ENCODE peak calls at places on chromosomes 4 and X, in four cellular contexts. One of them, this sample, is unnamed.

GRCh38 chr4:57249083-57249482 is 138.9 kb upstream of the IGFBP7 start:
- DNase-seq in stimulated activated CD4-positive, alpha-beta T cell treated with anti-CD3 and anti-CD28 coated beads, TNF-alpha, amount 100 ng/mL, for 1 hour: no peak
- DNase-seq in NCI-H2029: no peak
- DNase-seq in hepatocyte: no peak
- DNase-seq in this sample: peak; percentile 5

GRCh38 chr4:16714191-16714590 is 184.3 kb downstream of the LDB2 start:
- DNase-seq in stimulated activated CD4-positive, alpha-beta T cell treated with anti-CD3 and anti-CD28 coated beads, TNF-alpha, amount 100 ng/mL, for 1 hour: no peak
- DNase-seq in NCI-H2029: no peak
- DNase-seq in hepatocyte: no peak
- DNase-seq in this sample: no peak

GRCh38 chr4:97978791-97979488 is 164.3 kb downstream of the STPG2 start:
- DNase-seq in stimulated activated CD4-positive, alpha-beta T cell treated with anti-CD3 and anti-CD28 coated beads, TNF-alpha, amount 100 ng/mL, for 1 hour: no peak
- DNase-seq in NCI-H2029: no peak
- DNase-seq in hepatocyte: no peak
- DNase-seq in this sample: no peak

GRCh38 chr4:7646384-7647061 is 211.8 kb upstream of the PSAPL1 start:
- DNase-seq in stimulated activated CD4-positive, alpha-beta T cell treated with anti-CD3 and anti-CD28 coated beads, TNF-alpha, amount 100 ng/mL, for 1 hour: no peak
- DNase-seq in NCI-H2029: no peak
- DNase-seq in hepatocyte: no peak
- DNase-seq in this sample: no peak

GRCh38 chrX:18075603-18076002 is 145.1 kb downstream of the BEND2 start:
- DNase-seq in stimulated activated CD4-positive, alpha-beta T cell treated with anti-CD3 and anti-CD28 coated beads, TNF-alpha, amount 100 ng/mL, for 1 hour: no peak
- DNase-seq in NCI-H2029: peak; percentile 63
- DNase-seq in hepatocyte: no peak
- DNase-seq in this sample: peak; percentile 22

GRCh38 chrX:141759238-141759637 is 60.7 kb upstream of the SPANXD start:
- DNase-seq in stimulated activated CD4-positive, alpha-beta T cell treated with anti-CD3 and anti-CD28 coated beads, TNF-alpha, amount 100 ng/mL, for 1 hour: no peak
- DNase-seq in NCI-H2029: no peak
- DNase-seq in hepatocyte: no peak
- DNase-seq in this sample: no peak

GRCh38 chrX:48883729-48884128 is 13.8 kb downstream of the TIMM17B start:
- DNase-seq in stimulated activated CD4-positive, alpha-beta T cell treated with anti-CD3 and anti-CD28 coated beads, TNF-alpha, amount 100 ng/mL, for 1 hour: no peak
- DNase-seq in NCI-H2029: no peak
- DNase-seq in hepatocyte: no peak
- DNase-seq in this sample: no peak

GRCh38 chr4:7201351-7202305 is 9.3 kb downstream of the SORCS2 start:
- DNase-seq in stimulated activated CD4-positive, alpha-beta T cell treated with anti-CD3 and anti-CD28 coated beads, TNF-alpha, amount 100 ng/mL, for 1 hour: no peak
- DNase-seq in NCI-H2029: no peak
- DNase-seq in hepatocyte: no peak
- DNase-seq in this sample: no peak

GRCh38 chr4:108193891-108194672 is 25.4 kb upstream of the LEF1 start:
- DNase-seq in stimulated activated CD4-positive, alpha-beta T cell treated with anti-CD3 and anti-CD28 coated beads, TNF-alpha, amount 100 ng/mL, for 1 hour: no peak
- DNase-seq in NCI-H2029: no peak
- DNase-seq in hepatocyte: no peak
- DNase-seq in this sample: no peak

GRCh38 chr4:3461515-3462291 is 1.4 kb upstream of the DOK7 start:
- DNase-seq in stimulated activated CD4-positive, alpha-beta T cell treated with anti-CD3 and anti-CD28 coated beads, TNF-alpha, amount 100 ng/mL, for 1 hour: no peak
- DNase-seq in NCI-H2029: peak; percentile 63
- DNase-seq in hepatocyte: no peak
- DNase-seq in this sample: peak; percentile 42

GRCh38 chr4:117164338-117164737 is 79.0 kb upstream of the TRAM1L1 start:
- DNase-seq in stimulated activated CD4-positive, alpha-beta T cell treated with anti-CD3 and anti-CD28 coated beads, TNF-alpha, amount 100 ng/mL, for 1 hour: no peak
- DNase-seq in NCI-H2029: no peak
- DNase-seq in hepatocyte: no peak
- DNase-seq in this sample: no peak

GRCh38 chrX:10197597-10198210 is 40.9 kb downstream of the CLCN4 start:
- DNase-seq in stimulated activated CD4-positive, alpha-beta T cell treated with anti-CD3 and anti-CD28 coated beads, TNF-alpha, amount 100 ng/mL, for 1 hour: no peak
- DNase-seq in NCI-H2029: no peak
- DNase-seq in hepatocyte: no peak
- DNase-seq in this sample: no peak

GRCh38 chr4:122672091-122672490 is 51.2 kb upstream of the IL21 start:
- DNase-seq in stimulated activated CD4-positive, alpha-beta T cell treated with anti-CD3 and anti-CD28 coated beads, TNF-alpha, amount 100 ng/mL, for 1 hour: no peak
- DNase-seq in NCI-H2029: no peak
- DNase-seq in hepatocyte: no peak
- DNase-seq in this sample: no peak

GRCh38 chr4:67593741-67594175 is 35.2 kb downstream of the STAP1 start:
- DNase-seq in stimulated activated CD4-positive, alpha-beta T cell treated with anti-CD3 and anti-CD28 coated beads, TNF-alpha, amount 100 ng/mL, for 1 hour: no peak
- DNase-seq in NCI-H2029: no peak
- DNase-seq in hepatocyte: peak; percentile 10
- DNase-seq in this sample: no peak

GRCh38 chrX:68839771-68840170 is 10.9 kb downstream of the EFNB1 start:
- DNase-seq in stimulated activated CD4-positive, alpha-beta T cell treated with anti-CD3 and anti-CD28 coated beads, TNF-alpha, amount 100 ng/mL, for 1 hour: no peak
- DNase-seq in NCI-H2029: no peak
- DNase-seq in hepatocyte: no peak
- DNase-seq in this sample: no peak

GRCh38 chr4:40121515-40121914 is 64.9 kb downstream of the N4BP2 start:
- DNase-seq in stimulated activated CD4-positive, alpha-beta T cell treated with anti-CD3 and anti-CD28 coated beads, TNF-alpha, amount 100 ng/mL, for 1 hour: no peak
- DNase-seq in NCI-H2029: no peak
- DNase-seq in hepatocyte: no peak
- DNase-seq in this sample: peak; percentile 85

GRCh38 chr4:3869661-3870566 is 103.7 kb downstream of the ADRA2C start:
- DNase-seq in stimulated activated CD4-positive, alpha-beta T cell treated with anti-CD3 and anti-CD28 coated beads, TNF-alpha, amount 100 ng/mL, for 1 hour: no peak
- DNase-seq in NCI-H2029: no peak
- DNase-seq in hepatocyte: no peak
- DNase-seq in this sample: no peak

GRCh38 chr4:25427871-25428270 is 50.8 kb downstream of the ANAPC4 start:
- DNase-seq in stimulated activated CD4-positive, alpha-beta T cell treated with anti-CD3 and anti-CD28 coated beads, TNF-alpha, amount 100 ng/mL, for 1 hour: no peak
- DNase-seq in NCI-H2029: no peak
- DNase-seq in hepatocyte: no peak
- DNase-seq in this sample: no peak

GRCh38 chr4:138111462-138112000 is 130.6 kb downstream of the SLC7A11 start:
- DNase-seq in stimulated activated CD4-positive, alpha-beta T cell treated with anti-CD3 and anti-CD28 coated beads, TNF-alpha, amount 100 ng/mL, for 1 hour: no peak
- DNase-seq in NCI-H2029: no peak
- DNase-seq in hepatocyte: no peak
- DNase-seq in this sample: peak; percentile 32

GRCh38 chr4:80206541-80207171 is 9.4 kb downstream of the PRDM8 start:
- DNase-seq in stimulated activated CD4-positive, alpha-beta T cell treated with anti-CD3 and anti-CD28 coated beads, TNF-alpha, amount 100 ng/mL, for 1 hour: no peak
- DNase-seq in NCI-H2029: no peak
- DNase-seq in hepatocyte: no peak
- DNase-seq in this sample: no peak

GRCh38 chr4:160848901-160849735 is 1314.7 kb downstream of the FSTL5 start:
- DNase-seq in stimulated activated CD4-positive, alpha-beta T cell treated with anti-CD3 and anti-CD28 coated beads, TNF-alpha, amount 100 ng/mL, for 1 hour: no peak
- DNase-seq in NCI-H2029: peak; percentile 4
- DNase-seq in hepatocyte: peak; percentile 23
- DNase-seq in this sample: peak; percentile 11

GRCh38 chr4:1371151-1371830 is 24.3 kb downstream of the UVSSA start:
- DNase-seq in stimulated activated CD4-positive, alpha-beta T cell treated with anti-CD3 and anti-CD28 coated beads, TNF-alpha, amount 100 ng/mL, for 1 hour: no peak
- DNase-seq in NCI-H2029: no peak
- DNase-seq in hepatocyte: no peak
- DNase-seq in this sample: no peak

GRCh38 chr4:3501825-3502425 is 30.3 kb downstream of the LRPAP1 start:
- DNase-seq in stimulated activated CD4-positive, alpha-beta T cell treated with anti-CD3 and anti-CD28 coated beads, TNF-alpha, amount 100 ng/mL, for 1 hour: no peak
- DNase-seq in NCI-H2029: no peak
- DNase-seq in hepatocyte: no peak
- DNase-seq in this sample: no peak

GRCh38 chr4:179595671-179596410 is 2153.6 kb upstream of the AGA start:
- DNase-seq in stimulated activated CD4-positive, alpha-beta T cell treated with anti-CD3 and anti-CD28 coated beads, TNF-alpha, amount 100 ng/mL, for 1 hour: no peak
- DNase-seq in NCI-H2029: no peak
- DNase-seq in hepatocyte: no peak
- DNase-seq in this sample: peak; percentile 28

GRCh38 chr4:15469402-15470148 is at the start of gene CC2D2A:
- DNase-seq in stimulated activated CD4-positive, alpha-beta T cell treated with anti-CD3 and anti-CD28 coated beads, TNF-alpha, amount 100 ng/mL, for 1 hour: no peak
- DNase-seq in NCI-H2029: no peak
- DNase-seq in hepatocyte: peak; percentile 53
- DNase-seq in this sample: peak; percentile 35

GRCh38 chr4:32148120-32148666 is 1428.0 kb downstream of the PCDH7 start:
- DNase-seq in stimulated activated CD4-positive, alpha-beta T cell treated with anti-CD3 and anti-CD28 coated beads, TNF-alpha, amount 100 ng/mL, for 1 hour: no peak
- DNase-seq in NCI-H2029: no peak
- DNase-seq in hepatocyte: no peak
- DNase-seq in this sample: no peak

GRCh38 chr4:140893939-140894338 is 137.8 kb upstream of the TBC1D9 start:
- DNase-seq in stimulated activated CD4-positive, alpha-beta T cell treated with anti-CD3 and anti-CD28 coated beads, TNF-alpha, amount 100 ng/mL, for 1 hour: no peak
- DNase-seq in NCI-H2029: no peak
- DNase-seq in hepatocyte: peak; percentile 29
- DNase-seq in this sample: no peak

GRCh38 chr4:86101841-86102240 is 258.0 kb downstream of the MAPK10 start:
- DNase-seq in stimulated activated CD4-positive, alpha-beta T cell treated with anti-CD3 and anti-CD28 coated beads, TNF-alpha, amount 100 ng/mL, for 1 hour: no peak
- DNase-seq in NCI-H2029: no peak
- DNase-seq in hepatocyte: no peak
- DNase-seq in this sample: no peak

GRCh38 chr4:58602701-58603359 is 1492.6 kb upstream of the IGFBP7 start:
- DNase-seq in stimulated activated CD4-positive, alpha-beta T cell treated with anti-CD3 and anti-CD28 coated beads, TNF-alpha, amount 100 ng/mL, for 1 hour: no peak
- DNase-seq in NCI-H2029: no peak
- DNase-seq in hepatocyte: no peak
- DNase-seq in this sample: no peak

GRCh38 chr4:119110121-119110520 is 25.5 kb upstream of the MYOZ2 start:
- DNase-seq in stimulated activated CD4-positive, alpha-beta T cell treated with anti-CD3 and anti-CD28 coated beads, TNF-alpha, amount 100 ng/mL, for 1 hour: no peak
- DNase-seq in NCI-H2029: no peak
- DNase-seq in hepatocyte: no peak
- DNase-seq in this sample: no peak

GRCh38 chrX:123625477-123625876 is 107.4 kb downstream of the THOC2 start:
- DNase-seq in stimulated activated CD4-positive, alpha-beta T cell treated with anti-CD3 and anti-CD28 coated beads, TNF-alpha, amount 100 ng/mL, for 1 hour: no peak
- DNase-seq in NCI-H2029: no peak
- DNase-seq in hepatocyte: no peak
- DNase-seq in this sample: no peak

GRCh38 chrX:18422886-18423285 is 2.5 kb upstream of the CDKL5 start:
- DNase-seq in stimulated activated CD4-positive, alpha-beta T cell treated with anti-CD3 and anti-CD28 coated beads, TNF-alpha, amount 100 ng/mL, for 1 hour: no peak
- DNase-seq in NCI-H2029: no peak
- DNase-seq in hepatocyte: no peak
- DNase-seq in this sample: no peak

GRCh38 chr4:121758896-121759568 is 5.9 kb downstream of the SMIM43 start:
- DNase-seq in stimulated activated CD4-positive, alpha-beta T cell treated with anti-CD3 and anti-CD28 coated beads, TNF-alpha, amount 100 ng/mL, for 1 hour: no peak
- DNase-seq in NCI-H2029: no peak
- DNase-seq in hepatocyte: no peak
- DNase-seq in this sample: no peak

GRCh38 chr4:57147335-57148060 is 37.3 kb upstream of the IGFBP7 start:
- DNase-seq in stimulated activated CD4-positive, alpha-beta T cell treated with anti-CD3 and anti-CD28 coated beads, TNF-alpha, amount 100 ng/mL, for 1 hour: no peak
- DNase-seq in NCI-H2029: no peak
- DNase-seq in hepatocyte: no peak
- DNase-seq in this sample: peak; percentile 20

This sample was measured in Daoy.